ENCODE peak calls at places on chromosome 11, in five cellular contexts. One of them, this sample, is unnamed.

GRCh38 chr11:102410382-102410784 is 42.2 kb downstream of the TMEM123 start:
- DNase-seq in fibroblast of lung: peak; percentile 42
- DNase-seq in fibroblast of pulmonary artery: peak; percentile 60
- DNase-seq in astrocyte of the spinal cord: peak; percentile 37
- DNase-seq in neural progenitor cell: no peak
- DNase-seq in this sample: no peak

GRCh38 chr11:120556841-120557240 is 45.3 kb downstream of the GRIK4 start:
- DNase-seq in fibroblast of lung: no peak
- DNase-seq in fibroblast of pulmonary artery: no peak
- DNase-seq in astrocyte of the spinal cord: no peak
- DNase-seq in neural progenitor cell: no peak
- DNase-seq in this sample: no peak

GRCh38 chr11:15935370-15935769 is 421.0 kb downstream of the SOX6 start:
- DNase-seq in fibroblast of lung: no peak
- DNase-seq in fibroblast of pulmonary artery: no peak
- DNase-seq in astrocyte of the spinal cord: no peak
- DNase-seq in neural progenitor cell: no peak
- DNase-seq in this sample: no peak

GRCh38 chr11:70948855-70949551 is 303.4 kb downstream of the SHANK2 start:
- DNase-seq in fibroblast of lung: no peak
- DNase-seq in fibroblast of pulmonary artery: no peak
- DNase-seq in astrocyte of the spinal cord: no peak
- DNase-seq in neural progenitor cell: no peak
- DNase-seq in this sample: no peak

GRCh38 chr11:129840236-129840635 is 24.6 kb downstream of the TMEM45B start:
- DNase-seq in fibroblast of lung: no peak
- DNase-seq in fibroblast of pulmonary artery: no peak
- DNase-seq in astrocyte of the spinal cord: no peak
- DNase-seq in neural progenitor cell: no peak
- DNase-seq in this sample: no peak

GRCh38 chr11:22634897-22635629 is 9.4 kb upstream of the FANCF start:
- DNase-seq in fibroblast of lung: peak; percentile 51
- DNase-seq in fibroblast of pulmonary artery: peak; percentile 38
- DNase-seq in astrocyte of the spinal cord: peak; percentile 43
- DNase-seq in neural progenitor cell: no peak
- DNase-seq in this sample: peak; percentile 6

GRCh38 chr11:45089845-45090499 is 56.5 kb upstream of the PRDM11 start:
- DNase-seq in fibroblast of lung: peak; percentile 72
- DNase-seq in fibroblast of pulmonary artery: peak; percentile 68
- DNase-seq in astrocyte of the spinal cord: peak; percentile 23
- DNase-seq in neural progenitor cell: peak; percentile 63
- DNase-seq in this sample: no peak

GRCh38 chr11:8683115-8683807 is 669 bp downstream of the RPL27A start:
- DNase-seq in fibroblast of lung: no peak
- DNase-seq in fibroblast of pulmonary artery: no peak
- DNase-seq in astrocyte of the spinal cord: no peak
- DNase-seq in neural progenitor cell: peak; percentile 45
- DNase-seq in this sample: no peak

GRCh38 chr11:17734418-17734911 is at the start of gene KCNC1:
- DNase-seq in fibroblast of lung: peak; percentile 33
- DNase-seq in fibroblast of pulmonary artery: peak; percentile 33
- DNase-seq in astrocyte of the spinal cord: peak; percentile 22
- DNase-seq in neural progenitor cell: peak; percentile 90
- DNase-seq in this sample: no peak

GRCh38 chr11:123588117-123588815 is 66.2 kb downstream of the SCN3B start:
- DNase-seq in fibroblast of lung: no peak
- DNase-seq in fibroblast of pulmonary artery: no peak
- DNase-seq in astrocyte of the spinal cord: no peak
- DNase-seq in neural progenitor cell: no peak
- DNase-seq in this sample: no peak

GRCh38 chr11:12195773-12196172 is 85.4 kb downstream of the MICAL2 start:
- DNase-seq in fibroblast of lung: no peak
- DNase-seq in fibroblast of pulmonary artery: no peak
- DNase-seq in astrocyte of the spinal cord: no peak
- DNase-seq in neural progenitor cell: no peak
- DNase-seq in this sample: no peak

GRCh38 chr11:76744186-76745058 is 38.7 kb upstream of the TSKU start:
- DNase-seq in fibroblast of lung: peak; percentile 14
- DNase-seq in fibroblast of pulmonary artery: no peak
- DNase-seq in astrocyte of the spinal cord: no peak
- DNase-seq in neural progenitor cell: no peak
- DNase-seq in this sample: peak; percentile 89

GRCh38 chr11:75272821-75273301 is 32.3 kb downstream of the TPBGL start:
- DNase-seq in fibroblast of lung: no peak
- DNase-seq in fibroblast of pulmonary artery: no peak
- DNase-seq in astrocyte of the spinal cord: no peak
- DNase-seq in neural progenitor cell: no peak
- DNase-seq in this sample: no peak

GRCh38 chr11:134513585-134514120 is 101.6 kb upstream of the B3GAT1 start:
- DNase-seq in fibroblast of lung: no peak
- DNase-seq in fibroblast of pulmonary artery: no peak
- DNase-seq in astrocyte of the spinal cord: no peak
- DNase-seq in neural progenitor cell: no peak
- DNase-seq in this sample: no peak

GRCh38 chr11:95450547-95451123 is 219.6 kb upstream of the SESN3 start:
- DNase-seq in fibroblast of lung: peak; percentile 67
- DNase-seq in fibroblast of pulmonary artery: peak; percentile 74
- DNase-seq in astrocyte of the spinal cord: peak; percentile 64
- DNase-seq in neural progenitor cell: no peak
- DNase-seq in this sample: no peak

GRCh38 chr11:113261709-113262475 is 52.5 kb upstream of the TTC12 start:
- DNase-seq in fibroblast of lung: peak; percentile 19
- DNase-seq in fibroblast of pulmonary artery: peak; percentile 16
- DNase-seq in astrocyte of the spinal cord: peak; percentile 88
- DNase-seq in neural progenitor cell: no peak
- DNase-seq in this sample: no peak

GRCh38 chr11:22624742-22625447 is 728 bp downstream of the FANCF start:
- DNase-seq in fibroblast of lung: peak; percentile 63
- DNase-seq in fibroblast of pulmonary artery: peak; percentile 56
- DNase-seq in astrocyte of the spinal cord: peak; percentile 66
- DNase-seq in neural progenitor cell: peak; percentile 83
- DNase-seq in this sample: peak; percentile 28

GRCh38 chr11:124644426-124645280 is 22.0 kb downstream of the TBRG1 start:
- DNase-seq in fibroblast of lung: peak; percentile 77
- DNase-seq in fibroblast of pulmonary artery: peak; percentile 82
- DNase-seq in astrocyte of the spinal cord: peak; percentile 90
- DNase-seq in neural progenitor cell: peak; percentile 85
- DNase-seq in this sample: peak; percentile 48

GRCh38 chr11:112826026-112826425 is 135.2 kb upstream of the NCAM1 start:
- DNase-seq in fibroblast of lung: no peak
- DNase-seq in fibroblast of pulmonary artery: no peak
- DNase-seq in astrocyte of the spinal cord: no peak
- DNase-seq in neural progenitor cell: no peak
- DNase-seq in this sample: no peak

GRCh38 chr11:67389477-67389876 is 2.3 kb upstream of the RAD9A start:
- DNase-seq in fibroblast of lung: no peak
- DNase-seq in fibroblast of pulmonary artery: no peak
- DNase-seq in astrocyte of the spinal cord: no peak
- DNase-seq in neural progenitor cell: peak; percentile 66
- DNase-seq in this sample: no peak

GRCh38 chr11:63888170-63889086 is 28.5 kb downstream of the RCOR2 start:
- DNase-seq in fibroblast of lung: peak; percentile 38
- DNase-seq in fibroblast of pulmonary artery: peak; percentile 79
- DNase-seq in astrocyte of the spinal cord: peak; percentile 49
- DNase-seq in neural progenitor cell: peak; percentile 54
- DNase-seq in this sample: no peak

GRCh38 chr11:112498701-112499100 is 238.0 kb upstream of the PLET1 start:
- DNase-seq in fibroblast of lung: no peak
- DNase-seq in fibroblast of pulmonary artery: no peak
- DNase-seq in astrocyte of the spinal cord: no peak
- DNase-seq in neural progenitor cell: no peak
- DNase-seq in this sample: no peak

GRCh38 chr11:7909585-7910325 is 21.3 kb downstream of the OR10A6 start:
- DNase-seq in fibroblast of lung: no peak
- DNase-seq in fibroblast of pulmonary artery: no peak
- DNase-seq in astrocyte of the spinal cord: no peak
- DNase-seq in neural progenitor cell: no peak
- DNase-seq in this sample: no peak

GRCh38 chr11:33040127-33040861 is 922 bp downstream of the TCP11L1 start:
- DNase-seq in fibroblast of lung: peak; percentile 32
- DNase-seq in fibroblast of pulmonary artery: no peak
- DNase-seq in astrocyte of the spinal cord: no peak
- DNase-seq in neural progenitor cell: no peak
- DNase-seq in this sample: no peak

GRCh38 chr11:30567148-30567547 is 19.0 kb downstream of the MPPED2 start:
- DNase-seq in fibroblast of lung: peak; percentile 7
- DNase-seq in fibroblast of pulmonary artery: no peak
- DNase-seq in astrocyte of the spinal cord: no peak
- DNase-seq in neural progenitor cell: no peak
- DNase-seq in this sample: no peak

GRCh38 chr11:94550513-94550912 is 6.8 kb downstream of the FUT4 start:
- DNase-seq in fibroblast of lung: no peak
- DNase-seq in fibroblast of pulmonary artery: no peak
- DNase-seq in astrocyte of the spinal cord: no peak
- DNase-seq in neural progenitor cell: no peak
- DNase-seq in this sample: no peak

GRCh38 chr11:120013325-120014250 is 124.3 kb downstream of the TRIM29 start:
- DNase-seq in fibroblast of lung: peak; percentile 11
- DNase-seq in fibroblast of pulmonary artery: peak; percentile 31
- DNase-seq in astrocyte of the spinal cord: peak; percentile 3
- DNase-seq in neural progenitor cell: peak; percentile 87
- DNase-seq in this sample: no peak

GRCh38 chr11:111521132-111521531 is 6.6 kb downstream of the HOATZ start:
- DNase-seq in fibroblast of lung: no peak
- DNase-seq in fibroblast of pulmonary artery: no peak
- DNase-seq in astrocyte of the spinal cord: peak; percentile 45
- DNase-seq in neural progenitor cell: no peak
- DNase-seq in this sample: no peak

GRCh38 chr11:13440100-13440855 is 22.7 kb downstream of the BTBD10 start:
- DNase-seq in fibroblast of lung: peak; percentile 95
- DNase-seq in fibroblast of pulmonary artery: peak; percentile 96
- DNase-seq in astrocyte of the spinal cord: peak; percentile 93
- DNase-seq in neural progenitor cell: no peak
- DNase-seq in this sample: peak; percentile 88

GRCh38 chr11:55607545-55607944 is at the start of gene OR4C11:
- DNase-seq in fibroblast of lung: no peak
- DNase-seq in fibroblast of pulmonary artery: no peak
- DNase-seq in astrocyte of the spinal cord: no peak
- DNase-seq in neural progenitor cell: no peak
- DNase-seq in this sample: no peak

GRCh38 chr11:108592591-108593213 is 866 bp downstream of the EXPH5 start:
- DNase-seq in fibroblast of lung: no peak
- DNase-seq in fibroblast of pulmonary artery: no peak
- DNase-seq in astrocyte of the spinal cord: no peak
- DNase-seq in neural progenitor cell: no peak
- DNase-seq in this sample: no peak

GRCh38 chr11:66291706-66292542 is at the start of gene TMEM151A:
- DNase-seq in fibroblast of lung: no peak
- DNase-seq in fibroblast of pulmonary artery: no peak
- DNase-seq in astrocyte of the spinal cord: no peak
- DNase-seq in neural progenitor cell: peak; percentile 59
- DNase-seq in this sample: no peak
- H3K4me3 ChIP-seq in fibroblast of lung: no peak within 1 kb of the TSS
- H3K4me3 ChIP-seq in fibroblast of pulmonary artery: no peak within 1 kb of the TSS
- H3K4me3 ChIP-seq in astrocyte of the spinal cord: no peak within 1 kb of the TSS
- H3K4me3 ChIP-seq in neural progenitor cell: peak within 1 kb of the TSS; percentile 53
- H3K4me3 ChIP-seq in this sample: peak within 1 kb of the TSS; percentile 87

GRCh38 chr11:78417888-78418583 is 416 bp upstream of the GAB2 start:
- DNase-seq in fibroblast of lung: peak; percentile 69
- DNase-seq in fibroblast of pulmonary artery: peak; percentile 77
- DNase-seq in astrocyte of the spinal cord: peak; percentile 72
- DNase-seq in neural progenitor cell: peak; percentile 94
- DNase-seq in this sample: no peak

GRCh38 chr11:78415338-78415737 is 2.3 kb downstream of the GAB2 start:
- DNase-seq in fibroblast of lung: no peak
- DNase-seq in fibroblast of pulmonary artery: no peak
- DNase-seq in astrocyte of the spinal cord: no peak
- DNase-seq in neural progenitor cell: no peak
- DNase-seq in this sample: no peak

GRCh38 chr11:78416285-78417174 is 1.1 kb downstream of the GAB2 start:
- DNase-seq in fibroblast of lung: peak; percentile 85
- DNase-seq in fibroblast of pulmonary artery: peak; percentile 92
- DNase-seq in astrocyte of the spinal cord: peak; percentile 87
- DNase-seq in neural progenitor cell: peak; percentile 89
- DNase-seq in this sample: peak; percentile 76

GRCh38 chr11:78418584-78419211 is 1.1 kb upstream of the GAB2 start:
- DNase-seq in fibroblast of lung: no peak
- DNase-seq in fibroblast of pulmonary artery: no peak
- DNase-seq in astrocyte of the spinal cord: no peak
- DNase-seq in neural progenitor cell: no peak
- DNase-seq in this sample: no peak

GRCh38 chr11:78417175-78417887 is at the start of gene GAB2:
- DNase-seq in fibroblast of lung: no peak
- DNase-seq in fibroblast of pulmonary artery: no peak
- DNase-seq in astrocyte of the spinal cord: no peak
- DNase-seq in neural progenitor cell: no peak
- DNase-seq in this sample: no peak
- TF ChIP-seq CTCF in fibroblast of lung: no peak
- TF ChIP-seq CTCF in fibroblast of pulmonary artery: no peak
- TF ChIP-seq CTCF in astrocyte of the spinal cord: no peak
- TF ChIP-seq CTCF in neural progenitor cell: no peak
- TF ChIP-seq CTCF in this sample: no peak

GRCh38 chr11:6321961-6322362 is 1.7 kb upstream of the CAVIN3 start:
- DNase-seq in fibroblast of lung: peak; percentile 61
- DNase-seq in fibroblast of pulmonary artery: peak; percentile 35
- DNase-seq in astrocyte of the spinal cord: peak; percentile 65
- DNase-seq in neural progenitor cell: peak; percentile 67
- DNase-seq in this sample: peak; percentile 55

GRCh38 chr11:6320411-6321207 is at the start of gene CAVIN3:
- DNase-seq in fibroblast of lung: peak; percentile 93
- DNase-seq in fibroblast of pulmonary artery: peak; percentile 83
- DNase-seq in astrocyte of the spinal cord: peak; percentile 87
- DNase-seq in neural progenitor cell: peak; percentile 73
- DNase-seq in this sample: no peak

GRCh38 chr11:6323291-6323905 is 3.1 kb upstream of the CAVIN3 start:
- DNase-seq in fibroblast of lung: no peak
- DNase-seq in fibroblast of pulmonary artery: no peak
- DNase-seq in astrocyte of the spinal cord: no peak
- DNase-seq in neural progenitor cell: no peak
- DNase-seq in this sample: no peak

GRCh38 chr11:6319879-6320410 is 356 bp downstream of the CAVIN3 start:
- DNase-seq in fibroblast of lung: peak; percentile 95
- DNase-seq in fibroblast of pulmonary artery: peak; percentile 91
- DNase-seq in astrocyte of the spinal cord: peak; percentile 92
- DNase-seq in neural progenitor cell: peak; percentile 80
- DNase-seq in this sample: no peak

DNA sequence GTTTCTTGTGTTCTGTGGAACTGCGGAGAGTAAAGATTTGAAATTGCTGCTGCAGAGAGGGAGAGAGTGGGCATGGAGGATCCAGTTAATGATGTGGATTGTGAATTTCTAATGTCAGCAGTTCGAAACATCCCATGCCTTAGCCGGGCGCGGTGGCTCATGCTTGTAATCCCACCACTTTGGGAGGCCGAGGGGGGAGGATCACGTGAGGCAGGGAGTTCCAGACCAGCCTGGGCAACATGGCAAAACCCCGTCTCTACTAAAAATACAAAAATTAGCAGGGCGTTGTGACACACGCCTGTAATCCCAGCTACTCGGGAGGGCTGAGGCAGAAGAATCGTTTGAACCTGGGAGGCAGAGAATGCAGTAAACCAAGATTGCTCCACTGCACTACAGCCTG is 1.1 kb upstream of the CAVIN3 start:
- DNase-seq in fibroblast of lung: no peak
- DNase-seq in fibroblast of pulmonary artery: no peak
- DNase-seq in astrocyte of the spinal cord: no peak
- DNase-seq in neural progenitor cell: peak; percentile 14
- DNase-seq in this sample: no peak
- H3K4me3 ChIP-seq in fibroblast of lung: peak overlapping the region; percentile 42
- H3K4me3 ChIP-seq in fibroblast of pulmonary artery: no peak overlapping the region
- H3K4me3 ChIP-seq in astrocyte of the spinal cord: no peak overlapping the region
- H3K4me3 ChIP-seq in neural progenitor cell: no peak overlapping the region
- H3K4me3 ChIP-seq in this sample: no peak overlapping the region

GRCh38 chr11:61792310-61793083 is at the start of the genes FEN1 and TMEM258:
- DNase-seq in fibroblast of lung: peak; percentile 95
- DNase-seq in fibroblast of pulmonary artery: peak; percentile 95
- DNase-seq in astrocyte of the spinal cord: peak; percentile 95
- DNase-seq in neural progenitor cell: peak; percentile 96
- DNase-seq in this sample: peak; percentile 86
- TF ChIP-seq CTCF in fibroblast of lung: no peak
- TF ChIP-seq CTCF in fibroblast of pulmonary artery: no peak
- TF ChIP-seq CTCF in astrocyte of the spinal cord: no peak
- TF ChIP-seq CTCF in neural progenitor cell: no peak
- TF ChIP-seq CTCF in this sample: no peak

This sample was measured in retinal pigment epithelial cell.